ENCODE peak calls at places on chromosomes 12 and 14, in six cellular contexts. N is left ventricle myocardium superior; S is AG04450; T is mesothelial cell of epicardium; V is stimulated activated CD4-positive, alpha-beta T cell treated with anti-CD3 and anti-CD28 coated beads, TNF-alpha, amount 100 ng/mL, for 1 hour; O is HFFc6. B is an unnamed sample.

GRCh38 chr12:47651368-47652254 is 54.2 kb downstream of the RPAP3 start:
- DNase-seq in V (no peak), O (peak), T (no peak), S (peak), N (peak), B (peak)

GRCh38 chr12:57477710-57478681 is 1.7 kb downstream of the ARHGAP9 start:
- DNase-seq in T (no peak), O (no peak), N (no peak), V (no peak), S (no peak), B (no peak)

GRCh38 chr14:105465209-105466031 is 9.2 kb upstream of the CRIP2 start:
- DNase-seq in N (peak), T (no peak), S (no peak), V (no peak), O (peak), B (no peak)

GRCh38 chr12:3432176-3432742 is 58.7 kb upstream of the PRMT8 start:
- DNase-seq in V (no peak), O (no peak), T (no peak), S (no peak), N (no peak), B (no peak)

GRCh38 chr12:64707362-64707761 is 51.8 kb downstream of the GNS start:
- DNase-seq in T (no peak), S (no peak), V (no peak), O (no peak), N (no peak), B (no peak)

GRCh38 chr14:25381498-25381897 is 331.6 kb upstream of the STXBP6 start:
- DNase-seq in V (no peak), O (no peak), S (no peak), N (no peak), T (no peak), B (no peak)

GRCh38 chr12:108257004-108257403 is 82.1 kb downstream of the CMKLR1 start:
- DNase-seq in S (no peak), T (no peak), V (no peak), O (no peak), N (no peak), B (no peak)

GRCh38 chr12:66708704-66709443 is 30.0 kb upstream of the GRIP1 start:
- DNase-seq in O (no peak), S (no peak), T (no peak), V (no peak), N (no peak), B (no peak)

GRCh38 chr14:80216818-80217217 is 5.5 kb upstream of the DIO2 start:
- DNase-seq in N (no peak), S (no peak), T (no peak), O (no peak), V (no peak), B (no peak)

GRCh38 chr12:98373982-98374381 is 141.4 kb upstream of the TMPO start:
- DNase-seq in S (no peak), N (no peak), V (no peak), O (peak), T (no peak), B (no peak)

GRCh38 chr14:33646692-33647260 is 304.1 kb downstream of the EGLN3 start:
- DNase-seq in N (no peak), T (no peak), S (peak), O (peak), V (no peak), B (no peak)

GRCh38 chr14:48417715-48418500 is 742.5 kb upstream of the MDGA2 start:
- DNase-seq in T (no peak), S (no peak), N (no peak), O (no peak), V (no peak), B (no peak)

GRCh38 chr12:6370994-6371754 is 4.2 kb downstream of the SCNN1A start:
- DNase-seq in V (no peak), O (peak), N (no peak), T (no peak), S (no peak), B (peak)

GRCh38 chr12:77031745-77032144 is 33.6 kb downstream of the E2F7 start:
- DNase-seq in T (no peak), V (no peak), O (no peak), N (no peak), S (no peak), B (no peak)

GRCh38 chr12:77830952-77831351 is 258 bp downstream of the NAV3 start:
- DNase-seq in S (no peak), T (no peak), N (no peak), V (no peak), O (no peak), B (no peak)

GRCh38 chr14:102445641-102446040 is 63.9 kb downstream of the ANKRD9 start:
- DNase-seq in N (no peak), V (no peak), S (no peak), T (no peak), O (no peak), B (no peak)

GRCh38 chr12:125954362-125954761 is 889.1 kb downstream of the AACS start:
- DNase-seq in T (no peak), O (no peak), V (no peak), S (no peak), N (no peak), B (no peak)